ENCODE peak calls at places on chromosomes 16 and 17, in four cellular contexts. X is keratinocyte, Q is psoas muscle, I is hepatocyte. E is an unnamed sample.

GRCh38 chr17:78399693-78400144 is 21.3 kb downstream of the PGS1 start:
- DNase-seq in X (no peak), Q (no peak), I (no peak), E (no peak)

GRCh38 chr16:733382-734207 is 6.7 kb downstream of the HAGHL start:
- DNase-seq in X (no peak), Q (no peak), I (no peak), E (no peak)

GRCh38 chr17:78905111-78905510 is 2.1 kb upstream of the CEP295NL start:
- DNase-seq in X (no peak), Q (no peak), I (no peak), E (no peak)

GRCh38 chr17:77352441-77352840 is 211.7 kb downstream of the SEC14L1 start:
- DNase-seq in X (no peak), Q (no peak), I (no peak), E (no peak)

GRCh38 chr17:42618442-42619150 is 9.1 kb downstream of the TUBG1 start:
- DNase-seq in X (no peak), Q (peak), I (peak), E (no peak)

GRCh38 chr17:58517378-58517927 is 3.0 kb upstream of the MTMR4 start:
- DNase-seq in X (no peak), Q (no peak), I (no peak), E (no peak)

GRCh38 chr16:56589141-56590039 is at the start of gene MT3:
- DNase-seq in X (no peak), Q (peak), I (peak), E (no peak)

GRCh38 chr17:199806-200603 is 18.6 kb upstream of the DOC2B start:
- DNase-seq in X (no peak), Q (no peak), I (no peak), E (peak)

GRCh38 chr17:72123964-72124791 is 3.4 kb downstream of the SOX9 start:
- DNase-seq in X (no peak), Q (no peak), I (no peak), E (no peak)

GRCh38 chr16:17460890-17461289 is 9.9 kb downstream of the XYLT1 start:
- DNase-seq in X (no peak), Q (no peak), I (no peak), E (no peak)

GRCh38 chr17:71905632-71906031 is 215.2 kb upstream of the SOX9 start:
- DNase-seq in X (no peak), Q (no peak), I (no peak), E (no peak)

GRCh38 chr17:32277284-32277683 is 11.7 kb downstream of the RHBDL3 start:
- DNase-seq in X (no peak), Q (no peak), I (peak), E (no peak)

GRCh38 chr16:54923988-54924387 is 6.7 kb upstream of the IRX5 start:
- DNase-seq in X (no peak), Q (no peak), I (no peak), E (no peak)

GRCh38 chr17:42857389-42857788 is 6.4 kb downstream of the AOC3 start:
- DNase-seq in X (no peak), Q (no peak), I (no peak), E (peak)

GRCh38 chr17:2090804-2091534 is 36.1 kb downstream of the HIC1 start:
- DNase-seq in X (no peak), Q (peak), I (peak), E (peak)

GRCh38 chr17:66661411-66661843 is 173.5 kb upstream of the CACNG5 start:
- DNase-seq in X (peak), Q (no peak), I (no peak), E (no peak)

GRCh38 chr17:61289408-61290385 is 109.9 kb upstream of the TBX2 start:
- DNase-seq in X (no peak), Q (no peak), I (peak), E (no peak)

GRCh38 chr16:86883583-86884188 is 305.3 kb downstream of the FOXL1 start:
- DNase-seq in X (no peak), Q (no peak), I (no peak), E (peak)

GRCh38 chr17:44774271-44775135 is 15.7 kb downstream of the ADAM11 start:
- DNase-seq in X (no peak), Q (peak), I (peak), E (peak)

GRCh38 chr17:42797067-42798007 is 1.2 kb downstream of the COA3 start:
- DNase-seq in X (no peak), Q (no peak), I (peak), E (no peak)

GRCh38 chr17:31320231-31320630 is 1.2 kb downstream of the EVI2A start:
- DNase-seq in X (no peak), Q (no peak), I (no peak), E (no peak)

GRCh38 chr17:12959441-12959840 is 58.4 kb downstream of the ELAC2 start:
- DNase-seq in X (no peak), Q (no peak), I (no peak), E (no peak)

GRCh38 chr17:1787301-1787902 is 25.5 kb downstream of the SERPINF1 start:
- DNase-seq in X (no peak), Q (peak), I (peak), E (peak)

GRCh38 chr16:15450624-15451023 is 16.2 kb downstream of the BMERB1 start:
- DNase-seq in X (no peak), Q (peak), I (no peak), E (no peak)

GRCh38 chr17:53627511-53627910 is 195.2 kb upstream of the KIF2B start:
- DNase-seq in X (no peak), Q (no peak), I (no peak), E (no peak)

GRCh38 chr17:34098712-34099111 is 156.4 kb upstream of the CCL2 start:
- DNase-seq in X (no peak), Q (no peak), I (peak), E (no peak)

GRCh38 chr16:709651-710499 is 4.3 kb upstream of the FBXL16 start:
- DNase-seq in X (no peak), Q (no peak), I (peak), E (no peak)

GRCh38 chr16:88810868-88811599 is 694 bp downstream of the APRT start:
- DNase-seq in X (no peak), Q (peak), I (peak), E (peak)

GRCh38 chr17:57927048-57927723 is 28.0 kb downstream of the CUEDC1 start:
- DNase-seq in X (no peak), Q (no peak), I (no peak), E (peak)

GRCh38 chr17:47279062-47279801 is 25.6 kb downstream of the ITGB3 start:
- DNase-seq in X (no peak), Q (peak), I (peak), E (peak)

GRCh38 chr17:37743875-37744632 is 805 bp downstream of the HNF1B start:
- DNase-seq in X (no peak), Q (no peak), I (peak), E (no peak)

GRCh38 chr17:45895969-45896793 is 1.8 kb downstream of the MAPT start:
- DNase-seq in X (no peak), Q (peak), I (no peak), E (no peak)

GRCh38 chr17:78497115-78497540 is 80.1 kb downstream of the DNAH17 start:
- DNase-seq in X (peak), Q (peak), I (peak), E (peak)

GRCh38 chr17:78507526-78507925 is 69.7 kb downstream of the DNAH17 start:
- DNase-seq in X (no peak), Q (no peak), I (no peak), E (peak)

GRCh38 chr16:20678242-20678641 is 19.2 kb downstream of the ACSM1 start:
- DNase-seq in X (no peak), Q (no peak), I (no peak), E (no peak)

GRCh38 chr16:49634235-49635008 is 221.5 kb downstream of the ZNF423 start:
- DNase-seq in X (no peak), Q (no peak), I (no peak), E (peak)

GRCh38 chr17:6482105-6482455 is 37.8 kb downstream of the PIMREG start:
- DNase-seq in X (no peak), Q (no peak), I (no peak), E (no peak)

GRCh38 chr16:58638148-58639036 is 8.8 kb upstream of the CNOT1 start:
- DNase-seq in X (peak), Q (peak), I (peak), E (peak)

GRCh38 chr16:8859913-8860881 is 8.6 kb downstream of the CARHSP1 start:
- DNase-seq in X (no peak), Q (peak), I (peak), E (peak)

GRCh38 chr16:8864480-8864879 is 4.3 kb downstream of the CARHSP1 start:
- DNase-seq in X (no peak), Q (no peak), I (no peak), E (no peak)

GRCh38 chr16:8861563-8862308 is 7.1 kb downstream of the CARHSP1 start:
- DNase-seq in X (no peak), Q (peak), I (peak), E (peak)

GRCh38 chr16:8863594-8864424 is 5.0 kb downstream of the CARHSP1 start:
- DNase-seq in X (no peak), Q (peak), I (peak), E (no peak)

GRCh38 chr16:8862309-8863130 is 6.3 kb downstream of the CARHSP1 start:
- DNase-seq in X (no peak), Q (no peak), I (no peak), E (no peak)
- H3K4me3 ChIP-seq in X (no peak), Q (no peak), I (no peak), E (no peak)

DNA sequence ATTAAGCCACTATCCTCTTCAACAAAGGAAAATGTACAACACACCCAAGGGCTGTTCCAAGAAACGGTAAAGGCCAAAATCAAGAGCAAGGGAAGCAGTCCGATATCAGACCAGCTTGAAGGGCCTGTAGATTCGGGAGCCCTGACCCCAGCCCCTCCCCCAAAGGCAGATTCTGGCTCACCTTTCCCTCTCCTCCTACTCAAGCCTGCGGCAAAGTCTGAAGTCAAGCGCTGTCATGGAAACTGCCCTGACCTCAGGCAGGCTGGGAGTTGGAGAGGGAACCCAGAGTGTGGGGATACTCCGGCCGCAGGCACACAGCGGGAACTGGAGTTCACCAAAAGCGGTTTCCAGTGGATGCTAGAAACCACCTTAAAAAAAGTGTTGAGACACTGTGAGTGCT is 1.8 kb downstream of the ALYREF start:
- DNase-seq in X (no peak), Q (no peak), I (peak), E (no peak)
- H3K4me3 ChIP-seq in X (no peak), Q (peak), I (no peak), E (no peak)

DNA sequence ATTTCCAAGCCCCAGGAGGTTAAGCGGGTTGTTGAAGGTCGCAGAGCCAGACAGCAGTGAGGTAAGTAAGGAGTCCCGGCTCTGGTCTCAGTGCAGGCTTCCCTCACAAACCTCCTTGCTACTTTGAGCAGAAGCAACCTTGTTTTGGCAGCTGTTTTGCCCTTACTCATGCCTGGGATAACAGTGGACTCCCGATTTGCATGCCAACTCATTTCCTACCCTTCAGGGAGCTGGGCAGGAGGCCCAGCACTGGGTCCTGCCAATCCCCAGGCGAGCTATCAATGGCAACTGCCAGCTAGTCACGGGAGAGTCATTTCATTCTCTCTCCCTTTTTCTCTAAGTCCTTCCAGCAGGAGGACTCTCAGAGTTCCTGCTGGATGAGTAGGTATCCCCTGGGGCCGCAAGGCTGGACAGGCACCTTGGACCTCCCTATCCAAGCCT is 72.0 kb upstream of the KSR1 start:
- DNase-seq in X (peak), Q (peak), I (no peak), E (peak)
- H3K4me3 ChIP-seq in X (no peak), Q (no peak), I (no peak), E (no peak)

GRCh38 chr17:56595831-56596740 is 2.6 kb downstream of the NOG start:
- DNase-seq in X (no peak), Q (no peak), I (peak), E (no peak)
- H3K4me3 ChIP-seq in X (peak), Q (peak), I (peak), E (no peak)

E was measured in aorta.